ENCODE peak calls at places on chromosomes 16 and 17, in five cellular contexts. P, W, E, G and J are unnamed samples.
A peak's percentile ranks its signal among the peaks of the same experiment; 100 is the strongest.

GRCh38 chr16:31493506-31494125 is 10.7 kb downstream of the SLC5A2 start:
- ATAC-seq in P (no peak), W (no peak), E (no peak), G (no peak), J (no peak)

GRCh38 chr17:68599091-68599872 is 1.9 kb downstream of the FAM20A start:
- ATAC-seq in P (no peak), W (no peak), E (peak; percentile 52), G (no peak), J (no peak)

GRCh38 chr17:19928299-19928698 is 49.3 kb downstream of the AKAP10 start:
- ATAC-seq in P (no peak), W (no peak), E (no peak), G (no peak), J (no peak)

GRCh38 chr17:77698903-77699615 is 259.4 kb upstream of the TNRC6C start:
- ATAC-seq in P (no peak), W (no peak), E (no peak), G (no peak), J (no peak)

GRCh38 chr17:38798614-38799500 is 499 bp downstream of the PIP4K2B start:
- ATAC-seq in P (peak; percentile 48), W (peak; percentile 58), E (peak; percentile 26), G (peak; percentile 41), J (peak; percentile 42)

GRCh38 chr17:8055851-8056231 is 17.0 kb downstream of the ALOX15B start:
- ATAC-seq in P (no peak), W (no peak), E (no peak), G (no peak), J (no peak)

GRCh38 chr17:2058521-2059124 is 3.7 kb downstream of the HIC1 start:
- ATAC-seq in P (no peak), W (no peak), E (peak; percentile 29), G (peak; percentile 77), J (peak; percentile 55)

GRCh38 chr17:46962374-46962790 is 16.7 kb downstream of the RPRML start:
- ATAC-seq in P (no peak), W (peak; percentile 19), E (no peak), G (no peak), J (no peak)

GRCh38 chr17:8339540-8339939 is at the start of gene ODF4:
- ATAC-seq in P (no peak), W (no peak), E (no peak), G (no peak), J (no peak)

GRCh38 chr16:4733747-4734062 is 366 bp downstream of the ANKS3 start:
- ATAC-seq in P (peak; percentile 43), W (peak; percentile 5), E (peak; percentile 1), G (no peak), J (peak; percentile 4)

GRCh38 chr17:4898927-4899326 is 409 bp upstream of the C17orf107 start:
- ATAC-seq in P (peak; percentile 6), W (peak; percentile 1), E (no peak), G (no peak), J (peak; percentile 0)

GRCh38 chr17:75033346-75034235 is 13.2 kb downstream of the ATP5PD start:
- ATAC-seq in P (peak; percentile 11), W (peak; percentile 28), E (peak; percentile 76), G (peak; percentile 82), J (peak; percentile 60)

GRCh38 chr17:57463103-57463885 is 207.0 kb downstream of the MSI2 start:
- ATAC-seq in P (no peak), W (no peak), E (no peak), G (peak; percentile 19), J (no peak)